ENCODE peak calls at places on chromosomes 1 and 21, in six cellular contexts. N is hepatocyte, M is fibroblast of lung, V is ovary, G is right lobe of liver, U is heart left ventricle. Q is an unnamed sample.

GRCh38 chr1:222171005-222171404 is 376.9 kb downstream of the HHIPL2 start:
- DNase-seq in N (peak), M (peak), V (no peak), G (no peak), U (no peak), Q (no peak)

GRCh38 chr1:185401019-185401418 is 84.0 kb upstream of the IVNS1ABP start:
- DNase-seq in N (no peak), M (no peak), V (no peak), G (no peak), U (no peak), Q (no peak)

GRCh38 chr1:173937062-173937461 is 19.9 kb upstream of the SERPINC1 start:
- DNase-seq in N (no peak), M (no peak), V (no peak), G (no peak), U (no peak), Q (no peak)

GRCh38 chr1:33634806-33635205 is 162.4 kb downstream of the ZSCAN20 start:
- DNase-seq in N (peak), M (no peak), V (no peak), G (no peak), U (no peak), Q (no peak)

GRCh38 chr1:216095400-216095799 is 327.8 kb downstream of the USH2A start:
- DNase-seq in N (peak), M (no peak), V (no peak), G (no peak), U (no peak), Q (no peak)

GRCh38 chr1:243558556-243558955 is 291.5 kb downstream of the AKT3 start:
- DNase-seq in N (no peak), M (no peak), V (no peak), G (no peak), U (no peak), Q (no peak)

GRCh38 chr1:89005286-89006151 is 13.1 kb upstream of the KYAT3 start:
- DNase-seq in N (no peak), M (no peak), V (no peak), G (peak), U (no peak), Q (no peak)

GRCh38 chr1:96520542-96520941 is 201.0 kb upstream of the PTBP2 start:
- DNase-seq in N (no peak), M (peak), V (no peak), G (no peak), U (no peak), Q (no peak)

GRCh38 chr1:172914517-172915144 is 136.1 kb downstream of the TNFSF18 start:
- DNase-seq in N (no peak), M (peak), V (no peak), G (no peak), U (no peak), Q (no peak)

GRCh38 chr1:56411021-56411420 is 168.3 kb downstream of the PLPP3 start:
- DNase-seq in N (no peak), M (no peak), V (no peak), G (no peak), U (no peak), Q (no peak)

GRCh38 chr1:228185641-228185965 is 20.0 kb downstream of the IBA57 start:
- DNase-seq in N (no peak), M (no peak), V (no peak), G (no peak), U (no peak), Q (peak)

GRCh38 chr21:17492415-17493168 is 20.3 kb upstream of the CXADR start:
- DNase-seq in N (peak), M (no peak), V (no peak), G (no peak), U (no peak), Q (no peak)

GRCh38 chr1:45722809-45723208 is 27.6 kb downstream of the IPP start:
- DNase-seq in N (no peak), M (peak), V (no peak), G (no peak), U (no peak), Q (no peak)

GRCh38 chr1:223189525-223189902 is 46.5 kb upstream of the TLR5 start:
- DNase-seq in N (no peak), M (no peak), V (no peak), G (no peak), U (no peak), Q (no peak)

GRCh38 chr1:94792473-94792875 is 27.7 kb upstream of the SLC44A3 start:
- DNase-seq in N (no peak), M (peak), V (no peak), G (no peak), U (no peak), Q (no peak)

GRCh38 chr1:202113690-202114300 is 8.9 kb upstream of the GPR37L1 start:
- DNase-seq in N (peak), M (no peak), V (no peak), G (no peak), U (no peak), Q (no peak)

GRCh38 chr1:205061665-205062069 is 18.7 kb downstream of the CNTN2 start:
- DNase-seq in N (peak), M (peak), V (peak), G (peak), U (no peak), Q (peak)

GRCh38 chr1:64912191-64912590 is 54.2 kb downstream of the JAK1 start:
- DNase-seq in N (no peak), M (no peak), V (no peak), G (no peak), U (no peak), Q (no peak)

GRCh38 chr1:3001471-3002348 is 19.6 kb upstream of the ACTRT2 start:
- DNase-seq in N (no peak), M (no peak), V (no peak), G (peak), U (no peak), Q (no peak)

GRCh38 chr1:229759037-229759435 is 133.0 kb downstream of the URB2 start:
- DNase-seq in N (no peak), M (peak), V (no peak), G (no peak), U (no peak), Q (no peak)

GRCh38 chr1:31371560-31371959 is 1.3 kb downstream of the FABP3 start:
- DNase-seq in N (no peak), M (peak), V (peak), G (no peak), U (no peak), Q (no peak)

GRCh38 chr1:41365772-41366427 is 4.7 kb downstream of the FOXO6 start:
- DNase-seq in N (no peak), M (no peak), V (peak), G (no peak), U (no peak), Q (peak)

GRCh38 chr1:1630965-1631792 is 794 bp upstream of the MMP23B start:
- DNase-seq in N (peak), M (peak), V (peak), G (peak), U (peak), Q (no peak)

GRCh38 chr1:152941037-152941700 is 5.8 kb upstream of the SPRR5 start:
- DNase-seq in N (no peak), M (no peak), V (no peak), G (no peak), U (no peak), Q (no peak)

GRCh38 chr1:7515175-7515574 is 255.9 kb upstream of the VAMP3 start:
- DNase-seq in N (no peak), M (no peak), V (no peak), G (no peak), U (peak), Q (no peak)

GRCh38 chr1:206495011-206495461 is 12.3 kb upstream of the RASSF5 start:
- DNase-seq in N (peak), M (no peak), V (no peak), G (no peak), U (no peak), Q (no peak)

GRCh38 chr1:89552481-89553194 is 28.0 kb downstream of the LRRC8B start:
- DNase-seq in N (no peak), M (peak), V (no peak), G (peak), U (no peak), Q (no peak)

GRCh38 chr1:181061891-181062777 is 26.4 kb upstream of the IER5 start:
- DNase-seq in N (no peak), M (no peak), V (no peak), G (no peak), U (peak), Q (peak)

GRCh38 chr1:18943162-18943561 is 13.3 kb downstream of the IFFO2 start:
- DNase-seq in N (no peak), M (no peak), V (no peak), G (no peak), U (no peak), Q (no peak)

GRCh38 chr1:18941221-18942141 is 15.0 kb downstream of the IFFO2 start:
- DNase-seq in N (peak), M (peak), V (no peak), G (no peak), U (no peak), Q (no peak)

GRCh38 chr1:18940303-18941020 is 16.0 kb downstream of the IFFO2 start:
- DNase-seq in N (no peak), M (peak), V (no peak), G (no peak), U (no peak), Q (no peak)

GRCh38 chr1:18943914-18944572 is 12.4 kb downstream of the IFFO2 start:
- DNase-seq in N (no peak), M (no peak), V (no peak), G (no peak), U (no peak), Q (no peak)

GRCh38 chr1:18942340-18942739 is 14.1 kb downstream of the IFFO2 start:
- DNase-seq in N (no peak), M (no peak), V (no peak), G (no peak), U (no peak), Q (no peak)
- H3K27ac ChIP-seq in N (no peak), M (no peak), V (no peak), G (peak), U (peak), Q (peak)

GRCh38 chr1:160205974-160206369 is 788 bp downstream of the PEA15 start:
- DNase-seq in N (peak), M (peak), V (peak), G (peak), U (peak), Q (peak)
- H3K27ac ChIP-seq in N (peak), M (peak), V (peak), G (peak), U (peak), Q (peak)

GRCh38 chr1:19130476-19130875 is 79.6 kb downstream of the UBR4 start:
- DNase-seq in N (peak), M (no peak), V (no peak), G (no peak), U (no peak), Q (no peak)

GRCh38 chr1:19123837-19124236 is 86.2 kb downstream of the UBR4 start:
- DNase-seq in N (no peak), M (no peak), V (no peak), G (no peak), U (no peak), Q (peak)

GRCh38 chr1:19133360-19133759 is 76.7 kb downstream of the UBR4 start:
- DNase-seq in N (no peak), M (no peak), V (no peak), G (no peak), U (no peak), Q (no peak)

GRCh38 chr1:19124273-19124672 is 85.8 kb downstream of the UBR4 start:
- DNase-seq in N (no peak), M (no peak), V (no peak), G (no peak), U (no peak), Q (no peak)

DNA sequence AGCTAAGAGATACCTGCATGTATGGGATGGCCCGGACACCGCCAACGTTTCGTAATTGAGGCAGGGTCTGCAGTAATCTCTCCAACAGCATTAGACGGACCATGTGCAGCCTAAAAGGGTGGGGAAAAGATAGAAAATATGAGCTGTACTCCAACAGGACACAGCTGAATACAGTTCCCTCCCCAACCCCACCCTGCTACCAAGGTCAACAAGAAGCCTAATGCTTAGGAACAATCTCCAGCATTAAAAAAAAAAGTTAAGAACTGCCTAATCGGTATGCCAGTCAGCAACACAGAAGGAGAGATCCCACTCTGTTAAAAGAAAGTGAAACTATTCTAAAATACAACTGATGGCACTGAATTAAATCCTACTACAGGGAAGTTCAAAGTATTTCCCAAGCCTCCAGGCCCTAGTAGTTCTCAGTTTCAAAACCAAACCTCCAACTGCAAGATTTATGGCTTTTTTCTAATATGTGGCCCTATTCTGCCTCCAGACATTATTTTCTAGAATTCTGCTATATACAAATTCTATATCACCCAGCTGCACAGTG is 81.0 kb downstream of the UBR4 start:
- DNase-seq in N (no peak), M (no peak), V (no peak), G (no peak), U (no peak), Q (no peak)
- H3K27ac ChIP-seq in N (no peak), M (no peak), V (no peak), G (no peak), U (no peak), Q (no peak)

DNA sequence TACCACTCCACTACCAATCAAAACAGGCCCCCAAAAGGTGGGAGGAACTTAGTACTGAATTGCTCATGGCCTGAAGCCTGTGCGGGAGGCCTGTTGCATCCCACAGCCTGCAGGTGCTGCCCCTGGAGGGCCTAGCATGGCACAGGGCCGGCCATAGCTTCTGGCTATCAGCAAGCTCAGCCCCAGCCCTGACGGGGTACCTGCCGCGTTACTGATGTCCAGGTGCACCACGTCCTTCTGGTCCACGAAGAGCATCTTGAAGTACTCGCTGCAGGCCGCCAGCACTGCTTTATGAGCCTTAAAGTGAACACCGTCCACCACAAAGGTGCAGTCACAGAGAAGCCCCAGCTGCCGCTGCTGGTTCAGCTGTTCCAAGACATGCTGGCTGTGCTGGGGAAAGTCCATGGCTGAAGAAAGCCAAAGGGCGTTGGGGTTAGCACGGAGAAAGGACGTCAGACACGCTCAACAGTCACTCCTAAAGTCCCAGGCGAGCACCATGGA is 27.8 kb downstream of the ZBTB17 start:
- DNase-seq in N (no peak), M (no peak), V (no peak), G (no peak), U (no peak), Q (no peak)
- H3K27ac ChIP-seq in N (no peak), M (peak), V (peak), G (no peak), U (peak), Q (peak)

GRCh38 chr1:115456441-115456961 is 118.5 kb upstream of the NGF start:
- DNase-seq in N (no peak), M (no peak), V (no peak), G (no peak), U (no peak), Q (no peak)
- H3K27ac ChIP-seq in N (peak), M (no peak), V (no peak), G (no peak), U (no peak), Q (no peak)